ENCODE peak calls at places on chromosomes 7 and 10, in six cellular contexts. W is mucosa of descending colon, Z is heart right ventricle, O is AG04450, I is foreskin fibroblast, N is IMR-90. C is an unnamed sample.

GRCh38 chr10:103693070-103693811 is 162.1 kb downstream of the SH3PXD2A start:
- DNase-seq in W (no peak), Z (no peak), O (no peak), I (peak; percentile 43), N (no peak), C (no peak)

GRCh38 chr10:72243822-72244437 is 27.9 kb upstream of the ASCC1 start:
- DNase-seq in W (no peak), Z (no peak), O (peak; percentile 80), I (peak; percentile 97), N (peak; percentile 90), C (peak; percentile 81)

GRCh38 chr7:16433568-16434122 is 12.3 kb upstream of the CRPPA start:
- DNase-seq in W (no peak), Z (no peak), O (no peak), I (no peak), N (no peak), C (no peak)

GRCh38 chr10:47137311-47137851 is 162.6 kb upstream of the GDF10 start:
- DNase-seq in W (no peak), Z (no peak), O (peak; percentile 72), I (peak; percentile 66), N (peak; percentile 96), C (no peak)

GRCh38 chr7:128948976-128949760 is 11.4 kb downstream of the IRF5 start:
- DNase-seq in W (no peak), Z (no peak), O (no peak), I (peak; percentile 31), N (no peak), C (no peak)

GRCh38 chr7:138483516-138483915 is 23.5 kb downstream of the TRIM24 start:
- DNase-seq in W (no peak), Z (no peak), O (no peak), I (no peak), N (no peak), C (no peak)

GRCh38 chr10:23368816-23369640 is 24.4 kb upstream of the C10orf67 start:
- DNase-seq in W (no peak), Z (no peak), O (no peak), I (no peak), N (no peak), C (no peak)

GRCh38 chr7:3588341-3588740 is 287.3 kb downstream of the SDK1 start:
- DNase-seq in W (no peak), Z (no peak), O (no peak), I (no peak), N (no peak), C (no peak)

GRCh38 chr10:94602729-94603515 is 57.3 kb downstream of the HELLS start:
- DNase-seq in W (no peak), Z (no peak), O (no peak), I (no peak), N (no peak), C (no peak)

GRCh38 chr7:27836525-27836924 is 96.6 kb downstream of the TAX1BP1 start:
- DNase-seq in W (no peak), Z (no peak), O (no peak), I (no peak), N (no peak), C (no peak)

GRCh38 chr10:30083934-30084333 is 24.5 kb upstream of the JCAD start:
- DNase-seq in W (no peak), Z (no peak), O (no peak), I (no peak), N (no peak), C (no peak)

GRCh38 chr7:1458676-1459511 is at the start of gene MICALL2:
- DNase-seq in W (peak; percentile 89), Z (peak; percentile 74), O (peak; percentile 65), I (peak; percentile 97), N (peak; percentile 85), C (peak; percentile 89)

GRCh38 chr7:131026297-131027003 is 292.4 kb upstream of the KLF14 start:
- DNase-seq in W (no peak), Z (no peak), O (no peak), I (peak; percentile 78), N (peak; percentile 77), C (no peak)

GRCh38 chr10:76399216-76399615 is 967.8 kb downstream of the LRMDA start:
- DNase-seq in W (no peak), Z (no peak), O (no peak), I (peak; percentile 20), N (no peak), C (no peak)

GRCh38 chr10:103699611-103700435 is 155.6 kb downstream of the SH3PXD2A start:
- DNase-seq in W (no peak), Z (no peak), O (no peak), I (no peak), N (no peak), C (no peak)

GRCh38 chr10:55631071-55631654 is 729.9 kb downstream of the ZWINT start:
- DNase-seq in W (peak; percentile 38), Z (peak; percentile 32), O (no peak), I (peak; percentile 1), N (no peak), C (peak; percentile 58)

GRCh38 chr7:106774768-106775551 is 90.1 kb upstream of the PIK3CG start:
- DNase-seq in W (no peak), Z (no peak), O (no peak), I (no peak), N (peak; percentile 27), C (no peak)

GRCh38 chr7:5694221-5694754 is 87.2 kb downstream of the RNF216 start:
- DNase-seq in W (no peak), Z (no peak), O (peak; percentile 92), I (peak; percentile 93), N (peak; percentile 97), C (peak; percentile 56)

GRCh38 chr10:68082815-68083395 is 7.8 kb upstream of the HERC4 start:
- DNase-seq in W (no peak), Z (no peak), O (no peak), I (peak; percentile 70), N (peak; percentile 67), C (no peak)

GRCh38 chr10:72364239-72364777 is 9.6 kb upstream of the DNAJB12 start:
- DNase-seq in W (peak; percentile 82), Z (peak; percentile 93), O (peak; percentile 88), I (peak; percentile 97), N (peak; percentile 91), C (peak; percentile 79)

GRCh38 chr7:3606436-3606835 is 305.4 kb downstream of the SDK1 start:
- DNase-seq in W (no peak), Z (no peak), O (no peak), I (no peak), N (no peak), C (no peak)

GRCh38 chr7:82109288-82109687 is 334.3 kb downstream of the CACNA2D1 start:
- DNase-seq in W (no peak), Z (no peak), O (no peak), I (peak; percentile 54), N (peak; percentile 58), C (no peak)

GRCh38 chr7:19060870-19061269 is 56.6 kb downstream of the TWIST1 start:
- DNase-seq in W (no peak), Z (no peak), O (no peak), I (peak; percentile 79), N (peak; percentile 6), C (no peak)

GRCh38 chr10:127163632-127164031 is 32.8 kb downstream of the INSYN2A start:
- DNase-seq in W (no peak), Z (no peak), O (no peak), I (peak; percentile 26), N (no peak), C (no peak)

GRCh38 chr7:81201188-81201587 is 282.3 kb upstream of the SEMA3C start:
- DNase-seq in W (no peak), Z (no peak), O (no peak), I (no peak), N (no peak), C (no peak)

GRCh38 chr10:68598978-68599753 is 39.0 kb downstream of the TET1 start:
- DNase-seq in W (peak; percentile 57), Z (peak; percentile 39), O (peak; percentile 32), I (peak; percentile 78), N (peak; percentile 43), C (peak; percentile 44)

GRCh38 chr7:158955146-158955870 is 99.0 kb downstream of the DYNC2I1 start:
- DNase-seq in W (no peak), Z (no peak), O (no peak), I (no peak), N (no peak), C (no peak)

GRCh38 chr10:3935141-3935540 is 150.1 kb upstream of the KLF6 start:
- DNase-seq in W (no peak), Z (peak; percentile 73), O (peak; percentile 34), I (peak; percentile 74), N (peak; percentile 79), C (peak; percentile 75)

GRCh38 chr10:97025613-97026242 is 160.0 kb downstream of the SLIT1 start:
- DNase-seq in W (no peak), Z (peak; percentile 37), O (no peak), I (peak; percentile 50), N (peak; percentile 40), C (peak; percentile 59)

GRCh38 chr10:58399410-58399809 is 14.2 kb downstream of the TFAM start:
- DNase-seq in W (no peak), Z (no peak), O (no peak), I (peak; percentile 64), N (peak; percentile 48), C (no peak)

GRCh38 chr10:58400609-58401008 is 15.4 kb downstream of the TFAM start:
- DNase-seq in W (no peak), Z (no peak), O (no peak), I (peak; percentile 76), N (peak; percentile 62), C (no peak)

GRCh38 chr10:58404001-58404400 is 18.8 kb downstream of the TFAM start:
- DNase-seq in W (no peak), Z (no peak), O (no peak), I (no peak), N (no peak), C (no peak)
- H3K4me3 ChIP-seq in W (no peak overlapping the region), Z (no peak overlapping the region), O (no peak overlapping the region), I (no peak overlapping the region), N (no peak overlapping the region), C (no peak overlapping the region)

GRCh38 chr10:14330390-14331071 is at the start of gene FRMD4A:
- DNase-seq in W (no peak), Z (no peak), O (no peak), I (no peak), N (no peak), C (no peak)
- H3K4me3 ChIP-seq in W (no peak within 1 kb of the TSS), Z (no peak within 1 kb of the TSS), O (no peak within 1 kb of the TSS), I (no peak within 1 kb of the TSS), N (no peak within 1 kb of the TSS), C (no peak within 1 kb of the TSS)

GRCh38 chr7:155247479-155248365 is 50.0 kb upstream of the INSIG1 start:
- DNase-seq in W (no peak), Z (no peak), O (no peak), I (peak; percentile 50), N (peak; percentile 48), C (no peak)

GRCh38 chr7:155248366-155248756 is 49.3 kb upstream of the INSIG1 start:
- DNase-seq in W (no peak), Z (no peak), O (no peak), I (no peak), N (no peak), C (no peak)

DNA sequence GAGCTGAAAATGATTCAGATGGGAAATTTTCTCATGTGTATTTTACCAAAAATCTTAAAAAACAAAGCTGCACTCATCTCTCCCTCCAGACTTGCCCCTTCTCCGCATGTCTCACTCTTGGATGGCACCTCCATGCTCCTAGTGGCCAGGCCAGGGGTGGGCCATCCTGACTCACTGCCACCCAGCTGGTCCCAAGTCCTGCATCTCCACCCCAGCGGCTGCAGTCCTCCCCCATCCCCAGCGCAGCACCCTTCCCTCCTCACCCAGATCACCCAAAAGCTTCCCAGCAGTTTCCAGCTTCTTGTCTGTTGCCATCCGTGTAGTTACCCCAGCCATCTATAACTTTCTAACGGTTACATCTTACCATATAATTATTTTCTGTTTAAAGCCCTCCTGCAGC is 53.0 kb upstream of the INSIG1 start:
- DNase-seq in W (no peak), Z (no peak), O (no peak), I (no peak), N (no peak), C (no peak)
- H3K4me3 ChIP-seq in W (no peak overlapping the region), Z (no peak overlapping the region), O (no peak overlapping the region), I (no peak overlapping the region), N (no peak overlapping the region), C (no peak overlapping the region)

GRCh38 chr7:85773116-85773783 is 586.4 kb upstream of the SEMA3D start:
- DNase-seq in W (no peak), Z (no peak), O (peak; percentile 21), I (peak; percentile 83), N (peak; percentile 52), C (no peak)
- H3K4me3 ChIP-seq in W (no peak overlapping the region), Z (no peak overlapping the region), O (no peak overlapping the region), I (no peak overlapping the region), N (no peak overlapping the region), C (no peak overlapping the region)

C was measured in MG63.